ENCODE peak calls at places on chromosomes 6 and 20, in ten cellular contexts. One of them, this sample, is unnamed.

GRCh38 chr6:15536201-15536955 is 126.5 kb downstream of the DTNBP1 start:
- DNase-seq in posterior cingulate gyrus: no peak
- DNase-seq in foreskin fibroblast: no peak
- DNase-seq in nephron progenitor cell: no peak
- DNase-seq in NCI-H748 treated with DMSO at 0.1 percent for 48 hours: no peak
- DNase-seq in NCI-H510A: no peak
- DNase-seq in stimulated activated CD4-positive, alpha-beta T cell treated with anti-CD3 and anti-CD28 coated beads, TNF-alpha, amount 100 ng/mL, for 1 hour: no peak
- DNase-seq in effector memory CD4-positive, alpha-beta T cell: no peak
- DNase-seq in stimulated activated CD8-positive, alpha-beta memory T cell treated with anti-CD3 and anti-CD28 coated beads, Interleukin-7, amount 100 ng/mL, for 1 hour: no peak
- DNase-seq in heart right ventricle: no peak
- DNase-seq in this sample: no peak

GRCh38 chr20:53646550-53646949 is 52.9 kb upstream of the ZNF217 start:
- DNase-seq in posterior cingulate gyrus: no peak
- DNase-seq in foreskin fibroblast: no peak
- DNase-seq in nephron progenitor cell: no peak
- DNase-seq in NCI-H748 treated with DMSO at 0.1 percent for 48 hours: no peak
- DNase-seq in NCI-H510A: no peak
- DNase-seq in stimulated activated CD4-positive, alpha-beta T cell treated with anti-CD3 and anti-CD28 coated beads, TNF-alpha, amount 100 ng/mL, for 1 hour: no peak
- DNase-seq in effector memory CD4-positive, alpha-beta T cell: no peak
- DNase-seq in stimulated activated CD8-positive, alpha-beta memory T cell treated with anti-CD3 and anti-CD28 coated beads, Interleukin-7, amount 100 ng/mL, for 1 hour: no peak
- DNase-seq in heart right ventricle: no peak
- DNase-seq in this sample: no peak

GRCh38 chr6:32943864-32944263 is 3.0 kb upstream of the HLA-DMB start:
- DNase-seq in posterior cingulate gyrus: no peak
- DNase-seq in foreskin fibroblast: no peak
- DNase-seq in nephron progenitor cell: no peak
- DNase-seq in NCI-H748 treated with DMSO at 0.1 percent for 48 hours: no peak
- DNase-seq in NCI-H510A: no peak
- DNase-seq in stimulated activated CD4-positive, alpha-beta T cell treated with anti-CD3 and anti-CD28 coated beads, TNF-alpha, amount 100 ng/mL, for 1 hour: no peak
- DNase-seq in effector memory CD4-positive, alpha-beta T cell: no peak
- DNase-seq in stimulated activated CD8-positive, alpha-beta memory T cell treated with anti-CD3 and anti-CD28 coated beads, Interleukin-7, amount 100 ng/mL, for 1 hour: no peak
- DNase-seq in heart right ventricle: no peak
- DNase-seq in this sample: no peak

GRCh38 chr6:5279891-5280338 is 18.6 kb downstream of the FARS2 start:
- DNase-seq in posterior cingulate gyrus: no peak
- DNase-seq in foreskin fibroblast: no peak
- DNase-seq in nephron progenitor cell: no peak
- DNase-seq in NCI-H748 treated with DMSO at 0.1 percent for 48 hours: no peak
- DNase-seq in NCI-H510A: no peak
- DNase-seq in stimulated activated CD4-positive, alpha-beta T cell treated with anti-CD3 and anti-CD28 coated beads, TNF-alpha, amount 100 ng/mL, for 1 hour: no peak
- DNase-seq in effector memory CD4-positive, alpha-beta T cell: no peak
- DNase-seq in stimulated activated CD8-positive, alpha-beta memory T cell treated with anti-CD3 and anti-CD28 coated beads, Interleukin-7, amount 100 ng/mL, for 1 hour: no peak
- DNase-seq in heart right ventricle: no peak
- DNase-seq in this sample: no peak

GRCh38 chr20:62666736-62667529 is 24.6 kb downstream of the SLCO4A1 start:
- DNase-seq in posterior cingulate gyrus: no peak
- DNase-seq in foreskin fibroblast: peak
- DNase-seq in nephron progenitor cell: no peak
- DNase-seq in NCI-H748 treated with DMSO at 0.1 percent for 48 hours: peak
- DNase-seq in NCI-H510A: no peak
- DNase-seq in stimulated activated CD4-positive, alpha-beta T cell treated with anti-CD3 and anti-CD28 coated beads, TNF-alpha, amount 100 ng/mL, for 1 hour: no peak
- DNase-seq in effector memory CD4-positive, alpha-beta T cell: no peak
- DNase-seq in stimulated activated CD8-positive, alpha-beta memory T cell treated with anti-CD3 and anti-CD28 coated beads, Interleukin-7, amount 100 ng/mL, for 1 hour: no peak
- DNase-seq in heart right ventricle: no peak
- DNase-seq in this sample: no peak

GRCh38 chr6:168194732-168195565 is 115.9 kb upstream of the FRMD1 start:
- DNase-seq in posterior cingulate gyrus: no peak
- DNase-seq in foreskin fibroblast: no peak
- DNase-seq in nephron progenitor cell: no peak
- DNase-seq in NCI-H748 treated with DMSO at 0.1 percent for 48 hours: no peak
- DNase-seq in NCI-H510A: no peak
- DNase-seq in stimulated activated CD4-positive, alpha-beta T cell treated with anti-CD3 and anti-CD28 coated beads, TNF-alpha, amount 100 ng/mL, for 1 hour: no peak
- DNase-seq in effector memory CD4-positive, alpha-beta T cell: no peak
- DNase-seq in stimulated activated CD8-positive, alpha-beta memory T cell treated with anti-CD3 and anti-CD28 coated beads, Interleukin-7, amount 100 ng/mL, for 1 hour: no peak
- DNase-seq in heart right ventricle: no peak
- DNase-seq in this sample: peak

GRCh38 chr6:2542858-2543218 is 207.9 kb downstream of the MYLK4 start:
- DNase-seq in posterior cingulate gyrus: no peak
- DNase-seq in foreskin fibroblast: no peak
- DNase-seq in nephron progenitor cell: no peak
- DNase-seq in NCI-H748 treated with DMSO at 0.1 percent for 48 hours: no peak
- DNase-seq in NCI-H510A: no peak
- DNase-seq in stimulated activated CD4-positive, alpha-beta T cell treated with anti-CD3 and anti-CD28 coated beads, TNF-alpha, amount 100 ng/mL, for 1 hour: no peak
- DNase-seq in effector memory CD4-positive, alpha-beta T cell: peak
- DNase-seq in stimulated activated CD8-positive, alpha-beta memory T cell treated with anti-CD3 and anti-CD28 coated beads, Interleukin-7, amount 100 ng/mL, for 1 hour: no peak
- DNase-seq in heart right ventricle: no peak
- DNase-seq in this sample: no peak

GRCh38 chr6:71107935-71108420 is 151.1 kb upstream of the B3GAT2 start:
- DNase-seq in posterior cingulate gyrus: no peak
- DNase-seq in foreskin fibroblast: peak
- DNase-seq in nephron progenitor cell: no peak
- DNase-seq in NCI-H748 treated with DMSO at 0.1 percent for 48 hours: peak
- DNase-seq in NCI-H510A: peak
- DNase-seq in stimulated activated CD4-positive, alpha-beta T cell treated with anti-CD3 and anti-CD28 coated beads, TNF-alpha, amount 100 ng/mL, for 1 hour: no peak
- DNase-seq in effector memory CD4-positive, alpha-beta T cell: no peak
- DNase-seq in stimulated activated CD8-positive, alpha-beta memory T cell treated with anti-CD3 and anti-CD28 coated beads, Interleukin-7, amount 100 ng/mL, for 1 hour: no peak
- DNase-seq in heart right ventricle: no peak
- DNase-seq in this sample: no peak

GRCh38 chr6:3347826-3348225 is 89.1 kb downstream of the PSMG4 start:
- DNase-seq in posterior cingulate gyrus: no peak
- DNase-seq in foreskin fibroblast: no peak
- DNase-seq in nephron progenitor cell: no peak
- DNase-seq in NCI-H748 treated with DMSO at 0.1 percent for 48 hours: no peak
- DNase-seq in NCI-H510A: no peak
- DNase-seq in stimulated activated CD4-positive, alpha-beta T cell treated with anti-CD3 and anti-CD28 coated beads, TNF-alpha, amount 100 ng/mL, for 1 hour: no peak
- DNase-seq in effector memory CD4-positive, alpha-beta T cell: no peak
- DNase-seq in stimulated activated CD8-positive, alpha-beta memory T cell treated with anti-CD3 and anti-CD28 coated beads, Interleukin-7, amount 100 ng/mL, for 1 hour: no peak
- DNase-seq in heart right ventricle: no peak
- DNase-seq in this sample: no peak

GRCh38 chr6:143328885-143329284 is 121.6 kb downstream of the ADAT2 start:
- DNase-seq in posterior cingulate gyrus: no peak
- DNase-seq in foreskin fibroblast: no peak
- DNase-seq in nephron progenitor cell: no peak
- DNase-seq in NCI-H748 treated with DMSO at 0.1 percent for 48 hours: no peak
- DNase-seq in NCI-H510A: no peak
- DNase-seq in stimulated activated CD4-positive, alpha-beta T cell treated with anti-CD3 and anti-CD28 coated beads, TNF-alpha, amount 100 ng/mL, for 1 hour: no peak
- DNase-seq in effector memory CD4-positive, alpha-beta T cell: no peak
- DNase-seq in stimulated activated CD8-positive, alpha-beta memory T cell treated with anti-CD3 and anti-CD28 coated beads, Interleukin-7, amount 100 ng/mL, for 1 hour: no peak
- DNase-seq in heart right ventricle: no peak
- DNase-seq in this sample: no peak